ENCODE peak calls at places on chromosomes 11 and 22, in nine cellular contexts. U is lower leg skin; W is H1; K is glutamatergic neuron; R is spleen; G is lung; S is tibial nerve; I is CD8-positive, alpha-beta T cell; M is PC-3. F is an unnamed sample.

GRCh38 chr11:46733234-46733633 is 14.2 kb downstream of the F2 start:
- DNase-seq in U (no peak), W (no peak), K (no peak), R (peak), G (no peak), S (no peak), I (no peak), M (no peak), F (no peak)

GRCh38 chr11:118210323-118210722 is 14.5 kb downstream of the JAML start:
- DNase-seq in U (no peak), W (no peak), K (no peak), R (no peak), G (no peak), S (no peak), I (no peak), M (no peak), F (no peak)

GRCh38 chr11:117823941-117824420 is 563 bp downstream of the FXYD2 start:
- DNase-seq in U (no peak), W (no peak), K (peak), R (peak), G (peak), S (no peak), I (peak), M (no peak), F (no peak)

GRCh38 chr22:40709752-40710413 is 30.6 kb downstream of the MCHR1 start:
- DNase-seq in U (no peak), W (no peak), K (no peak), R (no peak), G (no peak), S (no peak), I (no peak), M (no peak), F (no peak)

GRCh38 chr22:37498289-37498909 is 12.2 kb upstream of the MFNG start:
- DNase-seq in U (no peak), W (peak), K (peak), R (peak), G (no peak), S (no peak), I (peak), M (no peak), F (no peak)

GRCh38 chr22:27487600-27488450 is 313.7 kb downstream of the MN1 start:
- DNase-seq in U (no peak), W (no peak), K (no peak), R (no peak), G (no peak), S (no peak), I (no peak), M (peak), F (no peak)

GRCh38 chr11:126476977-126477376 is 121.5 kb downstream of the ST3GAL4 start:
- DNase-seq in U (no peak), W (no peak), K (peak), R (no peak), G (no peak), S (no peak), I (no peak), M (no peak), F (no peak)

GRCh38 chr22:48397531-48398180 is 1430.0 kb downstream of the BRD1 start:
- DNase-seq in U (no peak), W (no peak), K (no peak), R (no peak), G (no peak), S (no peak), I (no peak), M (no peak), F (no peak)

GRCh38 chr22:40509401-40510134 is 127.0 kb downstream of the MRTFA start:
- DNase-seq in U (peak), W (no peak), K (no peak), R (no peak), G (peak), S (no peak), I (no peak), M (no peak), F (no peak)

GRCh38 chr22:42680648-42681047 is 31.5 kb upstream of the CYB5R3 start:
- DNase-seq in U (no peak), W (no peak), K (no peak), R (no peak), G (no peak), S (no peak), I (no peak), M (peak), F (no peak)

GRCh38 chr11:124415356-124415923 is 9.2 kb downstream of the OR8B4 start:
- DNase-seq in U (no peak), W (no peak), K (no peak), R (no peak), G (no peak), S (no peak), I (no peak), M (peak), F (no peak)

GRCh38 chr11:111429066-111429506 is 50.0 kb upstream of the POU2AF1 start:
- DNase-seq in U (peak), W (no peak), K (peak), R (no peak), G (peak), S (peak), I (peak), M (peak), F (no peak)
- TF ChIP-seq CTCF in U (no peak), W (peak), K (peak), R (peak), G (peak), S (peak), I (peak), M (peak), F (peak)

GRCh38 chr11:1805525-1805924 is 29.3 kb upstream of the SYT8 start:
- DNase-seq in U (no peak), W (no peak), K (no peak), R (no peak), G (no peak), S (no peak), I (no peak), M (no peak), F (no peak)

GRCh38 chr11:1810761-1811160 is 24.0 kb upstream of the SYT8 start:
- DNase-seq in U (no peak), W (no peak), K (no peak), R (no peak), G (no peak), S (no peak), I (no peak), M (no peak), F (no peak)

GRCh38 chr11:1803246-1803645 is 31.5 kb upstream of the SYT8 start:
- DNase-seq in U (no peak), W (no peak), K (no peak), R (no peak), G (no peak), S (no peak), I (no peak), M (no peak), F (no peak)

GRCh38 chr11:1812274-1812673 is 22.5 kb upstream of the SYT8 start:
- DNase-seq in U (no peak), W (no peak), K (no peak), R (no peak), G (no peak), S (no peak), I (no peak), M (no peak), F (no peak)

DNA sequence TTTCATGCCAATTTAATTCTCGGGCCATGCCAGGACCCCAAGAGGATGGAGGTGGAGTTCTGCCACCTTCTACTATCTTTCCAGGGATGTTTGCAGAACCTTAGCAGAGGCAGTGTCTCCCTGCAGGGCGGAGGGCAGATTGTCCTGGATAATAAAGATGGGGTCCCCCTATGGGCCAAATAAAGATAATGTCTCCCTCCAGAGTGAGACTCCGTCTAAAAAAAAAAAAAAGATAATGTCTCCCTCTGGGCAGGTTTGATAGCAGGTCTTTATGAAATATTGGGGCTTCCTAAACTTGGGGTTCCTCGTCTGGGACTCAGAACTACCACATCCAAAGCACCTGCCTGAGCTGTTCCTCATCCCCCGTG is 27.2 kb upstream of the SYT8 start:
- DNase-seq in U (no peak), W (no peak), K (no peak), R (no peak), G (no peak), S (no peak), I (no peak), M (no peak), F (no peak)
- TF ChIP-seq CTCF in U (no peak), W (peak), K (no peak), R (no peak), G (no peak), S (no peak), I (no peak), M (no peak), F (no peak)

GRCh38 chr11:102831128-102831708 is 12.2 kb downstream of the MMP3 start:
- DNase-seq in U (peak), W (no peak), K (peak), R (no peak), G (no peak), S (peak), I (no peak), M (no peak), F (no peak)
- TF ChIP-seq CTCF in U (no peak), W (peak), K (no peak), R (no peak), G (no peak), S (peak), I (no peak), M (no peak), F (no peak)

GRCh38 chr11:61827573-61828378 is at the start of gene FADS2:
- DNase-seq in U (peak), W (peak), K (peak), R (peak), G (peak), S (peak), I (peak), M (peak), F (peak)

GRCh38 chr11:61828379-61828628 is 204 bp downstream of the FADS2 start:
- DNase-seq in U (no peak), W (no peak), K (no peak), R (no peak), G (no peak), S (no peak), I (no peak), M (no peak), F (no peak)

GRCh38 chr11:61829806-61830205 is 1.7 kb downstream of the FADS2 start:
- DNase-seq in U (no peak), W (no peak), K (no peak), R (no peak), G (no peak), S (no peak), I (no peak), M (no peak), F (no peak)

GRCh38 chr11:61830318-61831105 is 2.4 kb downstream of the FADS2 start:
- DNase-seq in U (no peak), W (no peak), K (no peak), R (no peak), G (no peak), S (no peak), I (no peak), M (no peak), F (no peak)

GRCh38 chr11:61828629-61829407 is 718 bp downstream of the FADS2 start:
- DNase-seq in U (no peak), W (no peak), K (peak), R (no peak), G (peak), S (no peak), I (peak), M (peak), F (no peak)
- TF ChIP-seq CTCF in U (no peak), W (peak), K (peak), R (peak), G (peak), S (peak), I (peak), M (peak), F (no peak)

DNA sequence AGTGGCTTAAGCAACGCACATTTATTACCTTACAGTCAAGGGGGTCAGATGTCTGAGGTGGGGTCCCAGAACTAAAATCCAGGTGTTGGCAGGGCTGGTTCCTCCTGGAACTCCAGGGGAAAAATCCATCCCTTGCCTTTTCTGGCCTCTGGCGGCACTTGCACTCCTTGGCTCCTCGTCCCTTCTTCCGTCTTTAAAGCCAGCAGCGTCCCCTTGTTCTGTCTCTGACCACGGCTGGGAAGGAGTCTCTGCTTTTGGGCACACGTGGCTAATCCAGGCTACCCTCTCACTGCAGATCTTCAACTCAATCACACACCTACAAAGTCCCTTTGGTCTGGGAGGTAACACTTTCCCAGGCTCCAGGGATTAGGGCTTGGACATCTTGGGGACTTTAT is 73.5 kb upstream of the WNT7B start:
- DNase-seq in U (no peak), W (no peak), K (no peak), R (no peak), G (no peak), S (no peak), I (no peak), M (no peak), F (no peak)
- TF ChIP-seq CTCF in U (no peak), W (no peak), K (no peak), R (no peak), G (no peak), S (no peak), I (no peak), M (no peak), F (no peak)

GRCh38 chr22:18001040-18001893 is 23.1 kb downstream of the MICAL3 start:
- DNase-seq in U (peak), W (peak), K (peak), R (peak), G (peak), S (peak), I (peak), M (peak), F (peak)
- TF ChIP-seq CTCF in U (no peak), W (peak), K (no peak), R (peak), G (no peak), S (peak), I (peak), M (peak), F (peak)

F was measured in esophagus squamous epithelium.